ENCODE peak calls at places on chromosomes 7 and 10, in nine cellular contexts. G is activated T-helper 9 cell treated with anti-CD3 and anti-CD28 coated beads, Interleukin-2, amount 50 U/mL, for 16 hours; D is activated CD4-positive, alpha-beta T cell treated with anti-CD3 and anti-CD28 coated beads for 24 hours; Q is H9; V is stimulated activated CD8-positive, alpha-beta memory T cell treated with anti-CD3 and anti-CD28 coated beads, Interleukin-7, amount 100 ng/mL, for 48 hours; A is stimulated activated CD4-positive, alpha-beta T cell treated with anti-CD3 and anti-CD28 coated beads, Interleukin-15, amount 100 ng/mL, for 24 hours; W is foreskin fibroblast; P is CD8-positive, alpha-beta T cell; M is lower lobe of right lung. U is an unnamed sample.

GRCh38 chr10:86681047-86681446 is 12.7 kb downstream of the LDB3 start:
- DNase-seq in G (no peak), D (no peak), Q (no peak), V (no peak), A (no peak), W (no peak), P (no peak), M (no peak), U (no peak)

GRCh38 chr10:70996549-70996948 is 108.2 kb upstream of the PCBD1 start:
- DNase-seq in G (no peak), D (no peak), Q (no peak), V (no peak), A (no peak), W (no peak), P (no peak), M (no peak), U (no peak)

GRCh38 chr7:1197997-1198632 is 34.6 kb upstream of the UNCX start:
- DNase-seq in G (no peak), D (no peak), Q (no peak), V (no peak), A (no peak), W (peak), P (no peak), M (no peak), U (no peak)

GRCh38 chr7:155858521-155859061 is 46.3 kb upstream of the SHH start:
- DNase-seq in G (no peak), D (no peak), Q (no peak), V (no peak), A (no peak), W (peak), P (no peak), M (no peak), U (no peak)

GRCh38 chr7:9148687-9149086 is 715.3 kb downstream of the NXPH1 start:
- DNase-seq in G (no peak), D (no peak), Q (no peak), V (no peak), A (no peak), W (no peak), P (no peak), M (no peak), U (no peak)

GRCh38 chr10:102120987-102121738 is 995 bp upstream of the LDB1 start:
- DNase-seq in G (no peak), D (no peak), Q (peak), V (no peak), A (peak), W (peak), P (peak), M (peak), U (peak)

GRCh38 chr10:79446451-79447020 is 1.1 kb upstream of the ZCCHC24 start:
- DNase-seq in G (no peak), D (no peak), Q (peak), V (no peak), A (peak), W (peak), P (peak), M (peak), U (peak)

GRCh38 chr7:7562736-7563135 is 3.9 kb upstream of the MIOS start:
- DNase-seq in G (no peak), D (no peak), Q (no peak), V (no peak), A (no peak), W (peak), P (no peak), M (no peak), U (no peak)

GRCh38 chr10:69014171-69014570 is 25.6 kb downstream of the KIFBP start:
- DNase-seq in G (no peak), D (no peak), Q (no peak), V (no peak), A (no peak), W (no peak), P (no peak), M (no peak), U (no peak)

GRCh38 chr7:157589680-157590079 is 252.9 kb downstream of the DNAJB6 start:
- DNase-seq in G (no peak), D (no peak), Q (no peak), V (no peak), A (no peak), W (no peak), P (no peak), M (no peak), U (no peak)

GRCh38 chr7:50310361-50310760 is 5.8 kb downstream of the IKZF1 start:
- DNase-seq in G (no peak), D (no peak), Q (no peak), V (no peak), A (no peak), W (no peak), P (no peak), M (no peak), U (no peak)

GRCh38 chr7:74051629-74052410 is 23.8 kb downstream of the ELN start:
- DNase-seq in G (no peak), D (no peak), Q (peak), V (no peak), A (peak), W (peak), P (no peak), M (peak), U (no peak)

GRCh38 chr7:43879477-43879876 is 10.2 kb upstream of the MRPS24 start:
- DNase-seq in G (no peak), D (no peak), Q (no peak), V (no peak), A (no peak), W (peak), P (no peak), M (no peak), U (no peak)

GRCh38 chr7:42699415-42700178 is 212.3 kb downstream of the C7orf25 start:
- DNase-seq in G (no peak), D (no peak), Q (no peak), V (no peak), A (no peak), W (no peak), P (no peak), M (no peak), U (no peak)

GRCh38 chr10:90318659-90319058 is 539.2 kb downstream of the HTR7 start:
- DNase-seq in G (no peak), D (no peak), Q (no peak), V (no peak), A (no peak), W (no peak), P (no peak), M (no peak), U (no peak)

GRCh38 chr7:113915991-113916390 is 2.8 kb downstream of the PPP1R3A start:
- DNase-seq in G (no peak), D (no peak), Q (no peak), V (no peak), A (no peak), W (no peak), P (no peak), M (no peak), U (no peak)

GRCh38 chr7:134691820-134692705 is 45.4 kb downstream of the BPGM start:
- DNase-seq in G (no peak), D (no peak), Q (no peak), V (no peak), A (no peak), W (peak), P (no peak), M (no peak), U (peak)

GRCh38 chr10:122419016-122419415 is 35.4 kb upstream of the ARMS2 start:
- DNase-seq in G (no peak), D (no peak), Q (no peak), V (no peak), A (no peak), W (peak), P (no peak), M (no peak), U (no peak)

GRCh38 chr7:155652156-155653124 is 8.0 kb downstream of the RBM33 start:
- DNase-seq in G (no peak), D (no peak), Q (no peak), V (no peak), A (no peak), W (peak), P (no peak), M (no peak), U (no peak)

GRCh38 chr7:97145068-97145467 is 27.6 kb downstream of the SDHAF3 start:
- DNase-seq in G (no peak), D (no peak), Q (no peak), V (no peak), A (no peak), W (peak), P (no peak), M (no peak), U (no peak)

GRCh38 chr7:98880485-98880884 is 2.2 kb downstream of the TRRAP start:
- DNase-seq in G (no peak), D (no peak), Q (no peak), V (no peak), A (no peak), W (no peak), P (no peak), M (no peak), U (no peak)

GRCh38 chr7:18064242-18064838 is 36.7 kb upstream of the PRPS1L1 start:
- DNase-seq in G (no peak), D (no peak), Q (peak), V (no peak), A (peak), W (peak), P (peak), M (no peak), U (no peak)

GRCh38 chr10:125238682-125239081 is 78.3 kb upstream of the CTBP2 start:
- DNase-seq in G (no peak), D (no peak), Q (no peak), V (no peak), A (no peak), W (no peak), P (no peak), M (no peak), U (no peak)

GRCh38 chr10:98033515-98033914 is 3.1 kb upstream of the CRTAC1 start:
- DNase-seq in G (no peak), D (no peak), Q (no peak), V (no peak), A (no peak), W (no peak), P (no peak), M (no peak), U (no peak)

GRCh38 chr10:109902992-109903947 is 20.0 kb downstream of the XPNPEP1 start:
- DNase-seq in G (no peak), D (no peak), Q (peak), V (no peak), A (no peak), W (peak), P (no peak), M (no peak), U (no peak)

GRCh38 chr10:132223156-132223590 is 36.4 kb downstream of the DPYSL4 start:
- DNase-seq in G (peak), D (peak), Q (peak), V (peak), A (peak), W (peak), P (peak), M (peak), U (peak)